ENCODE peak calls at places on chromosomes 13 and 19, in six cellular contexts. One of them, this sample, is unnamed.

GRCh38 chr13:42022796-42023493 is 25.5 kb upstream of the DGKH start:
- DNase-seq in activated CD8-positive, alpha-beta T cell treated with anti-CD3 and anti-CD28 coated beads for 36 hours: no peak
- DNase-seq in NCI-H345: no peak
- DNase-seq in SW480: no peak
- DNase-seq in neuronal stem cell: no peak
- DNase-seq in HEK293T: no peak
- DNase-seq in this sample: no peak

GRCh38 chr19:6267552-6268381 is 12.0 kb downstream of the MLLT1 start:
- DNase-seq in activated CD8-positive, alpha-beta T cell treated with anti-CD3 and anti-CD28 coated beads for 36 hours: no peak
- DNase-seq in NCI-H345: no peak
- DNase-seq in SW480: no peak
- DNase-seq in neuronal stem cell: no peak
- DNase-seq in HEK293T: no peak
- DNase-seq in this sample: no peak

GRCh38 chr13:20616059-20616797 is 49.3 kb downstream of the IFT88 start:
- DNase-seq in activated CD8-positive, alpha-beta T cell treated with anti-CD3 and anti-CD28 coated beads for 36 hours: no peak
- DNase-seq in NCI-H345: no peak
- DNase-seq in SW480: peak
- DNase-seq in neuronal stem cell: no peak
- DNase-seq in HEK293T: no peak
- DNase-seq in this sample: peak

GRCh38 chr19:33302974-33303790 is 848 bp upstream of the CEBPA start:
- DNase-seq in activated CD8-positive, alpha-beta T cell treated with anti-CD3 and anti-CD28 coated beads for 36 hours: peak
- DNase-seq in NCI-H345: peak
- DNase-seq in SW480: peak
- DNase-seq in neuronal stem cell: no peak
- DNase-seq in HEK293T: peak
- DNase-seq in this sample: no peak

GRCh38 chr13:74758188-74758587 is 624.0 kb upstream of the KLF12 start:
- DNase-seq in activated CD8-positive, alpha-beta T cell treated with anti-CD3 and anti-CD28 coated beads for 36 hours: no peak
- DNase-seq in NCI-H345: no peak
- DNase-seq in SW480: no peak
- DNase-seq in neuronal stem cell: peak
- DNase-seq in HEK293T: no peak
- DNase-seq in this sample: no peak

GRCh38 chr19:7590256-7590655 is 5.4 kb upstream of the CAMSAP3 start:
- DNase-seq in activated CD8-positive, alpha-beta T cell treated with anti-CD3 and anti-CD28 coated beads for 36 hours: no peak
- DNase-seq in NCI-H345: no peak
- DNase-seq in SW480: no peak
- DNase-seq in neuronal stem cell: no peak
- DNase-seq in HEK293T: no peak
- DNase-seq in this sample: no peak

GRCh38 chr13:113756441-113757097 is 2.5 kb upstream of the TMEM255B start:
- DNase-seq in activated CD8-positive, alpha-beta T cell treated with anti-CD3 and anti-CD28 coated beads for 36 hours: no peak
- DNase-seq in NCI-H345: no peak
- DNase-seq in SW480: no peak
- DNase-seq in neuronal stem cell: no peak
- DNase-seq in HEK293T: no peak
- DNase-seq in this sample: no peak

GRCh38 chr19:934865-935422 is 9.1 kb downstream of the ARID3A start:
- DNase-seq in activated CD8-positive, alpha-beta T cell treated with anti-CD3 and anti-CD28 coated beads for 36 hours: no peak
- DNase-seq in NCI-H345: no peak
- DNase-seq in SW480: peak
- DNase-seq in neuronal stem cell: no peak
- DNase-seq in HEK293T: no peak
- DNase-seq in this sample: no peak

GRCh38 chr19:48548253-48548911 is 3.6 kb upstream of the SULT2B1 start:
- DNase-seq in activated CD8-positive, alpha-beta T cell treated with anti-CD3 and anti-CD28 coated beads for 36 hours: no peak
- DNase-seq in NCI-H345: no peak
- DNase-seq in SW480: no peak
- DNase-seq in neuronal stem cell: no peak
- DNase-seq in HEK293T: no peak
- DNase-seq in this sample: no peak

GRCh38 chr19:45275370-45275971 is 24.4 kb downstream of the MARK4 start:
- DNase-seq in activated CD8-positive, alpha-beta T cell treated with anti-CD3 and anti-CD28 coated beads for 36 hours: no peak
- DNase-seq in NCI-H345: peak
- DNase-seq in SW480: no peak
- DNase-seq in neuronal stem cell: no peak
- DNase-seq in HEK293T: no peak
- DNase-seq in this sample: no peak

GRCh38 chr19:39539165-39539518 is 819 bp downstream of the EID2 start:
- DNase-seq in activated CD8-positive, alpha-beta T cell treated with anti-CD3 and anti-CD28 coated beads for 36 hours: no peak
- DNase-seq in NCI-H345: no peak
- DNase-seq in SW480: no peak
- DNase-seq in neuronal stem cell: no peak
- DNase-seq in HEK293T: no peak
- DNase-seq in this sample: no peak

GRCh38 chr19:7348587-7349230 is at the start of gene ARHGEF18:
- DNase-seq in activated CD8-positive, alpha-beta T cell treated with anti-CD3 and anti-CD28 coated beads for 36 hours: peak
- DNase-seq in NCI-H345: no peak
- DNase-seq in SW480: no peak
- DNase-seq in neuronal stem cell: no peak
- DNase-seq in HEK293T: no peak
- DNase-seq in this sample: no peak

GRCh38 chr19:12778020-12778904 is 2.9 kb upstream of the HOOK2 start:
- DNase-seq in activated CD8-positive, alpha-beta T cell treated with anti-CD3 and anti-CD28 coated beads for 36 hours: peak
- DNase-seq in NCI-H345: peak
- DNase-seq in SW480: peak
- DNase-seq in neuronal stem cell: no peak
- DNase-seq in HEK293T: no peak
- DNase-seq in this sample: no peak

GRCh38 chr19:48815870-48816501 is 5.2 kb upstream of the BCAT2 start:
- DNase-seq in activated CD8-positive, alpha-beta T cell treated with anti-CD3 and anti-CD28 coated beads for 36 hours: peak
- DNase-seq in NCI-H345: peak
- DNase-seq in SW480: peak
- DNase-seq in neuronal stem cell: no peak
- DNase-seq in HEK293T: no peak
- DNase-seq in this sample: no peak

GRCh38 chr13:24725379-24725778 is 38.6 kb upstream of the RNF17 start:
- DNase-seq in activated CD8-positive, alpha-beta T cell treated with anti-CD3 and anti-CD28 coated beads for 36 hours: no peak
- DNase-seq in NCI-H345: no peak
- DNase-seq in SW480: no peak
- DNase-seq in neuronal stem cell: no peak
- DNase-seq in HEK293T: no peak
- DNase-seq in this sample: no peak

GRCh38 chr19:45354443-45354842 is 13.9 kb downstream of the KLC3 start:
- DNase-seq in activated CD8-positive, alpha-beta T cell treated with anti-CD3 and anti-CD28 coated beads for 36 hours: no peak
- DNase-seq in NCI-H345: no peak
- DNase-seq in SW480: no peak
- DNase-seq in neuronal stem cell: no peak
- DNase-seq in HEK293T: no peak
- DNase-seq in this sample: no peak

GRCh38 chr13:51848674-51849073 is 3.7 kb upstream of the TMEM272 start:
- DNase-seq in activated CD8-positive, alpha-beta T cell treated with anti-CD3 and anti-CD28 coated beads for 36 hours: no peak
- DNase-seq in NCI-H345: no peak
- DNase-seq in SW480: no peak
- DNase-seq in neuronal stem cell: no peak
- DNase-seq in HEK293T: no peak
- DNase-seq in this sample: no peak

GRCh38 chr13:26050568-26051230 is 1.1 kb downstream of the SHISA2 start:
- DNase-seq in activated CD8-positive, alpha-beta T cell treated with anti-CD3 and anti-CD28 coated beads for 36 hours: peak
- DNase-seq in NCI-H345: peak
- DNase-seq in SW480: no peak
- DNase-seq in neuronal stem cell: peak
- DNase-seq in HEK293T: peak
- DNase-seq in this sample: no peak

GRCh38 chr13:104385409-104385808 is 1319.2 kb upstream of the SLC10A2 start:
- DNase-seq in activated CD8-positive, alpha-beta T cell treated with anti-CD3 and anti-CD28 coated beads for 36 hours: no peak
- DNase-seq in NCI-H345: no peak
- DNase-seq in SW480: no peak
- DNase-seq in neuronal stem cell: no peak
- DNase-seq in HEK293T: no peak
- DNase-seq in this sample: peak

GRCh38 chr13:49418206-49418605 is 25.7 kb downstream of the CAB39L start:
- DNase-seq in activated CD8-positive, alpha-beta T cell treated with anti-CD3 and anti-CD28 coated beads for 36 hours: no peak
- DNase-seq in NCI-H345: no peak
- DNase-seq in SW480: no peak
- DNase-seq in neuronal stem cell: no peak
- DNase-seq in HEK293T: no peak
- DNase-seq in this sample: no peak

GRCh38 chr13:67117010-67117550 is 113.1 kb downstream of the PCDH9 start:
- DNase-seq in activated CD8-positive, alpha-beta T cell treated with anti-CD3 and anti-CD28 coated beads for 36 hours: no peak
- DNase-seq in NCI-H345: no peak
- DNase-seq in SW480: no peak
- DNase-seq in neuronal stem cell: peak
- DNase-seq in HEK293T: no peak
- DNase-seq in this sample: no peak

GRCh38 chr13:53237696-53238095 is 209.1 kb downstream of the OLFM4 start:
- DNase-seq in activated CD8-positive, alpha-beta T cell treated with anti-CD3 and anti-CD28 coated beads for 36 hours: no peak
- DNase-seq in NCI-H345: no peak
- DNase-seq in SW480: peak
- DNase-seq in neuronal stem cell: no peak
- DNase-seq in HEK293T: no peak
- DNase-seq in this sample: no peak

GRCh38 chr19:53196777-53197396 is 3.7 kb upstream of the ZNF665 start:
- DNase-seq in activated CD8-positive, alpha-beta T cell treated with anti-CD3 and anti-CD28 coated beads for 36 hours: peak
- DNase-seq in NCI-H345: peak
- DNase-seq in SW480: peak
- DNase-seq in neuronal stem cell: peak
- DNase-seq in HEK293T: peak
- DNase-seq in this sample: peak

GRCh38 chr19:3785938-3786824 is at the start of gene MATK:
- DNase-seq in activated CD8-positive, alpha-beta T cell treated with anti-CD3 and anti-CD28 coated beads for 36 hours: peak
- DNase-seq in NCI-H345: no peak
- DNase-seq in SW480: no peak
- DNase-seq in neuronal stem cell: no peak
- DNase-seq in HEK293T: peak
- DNase-seq in this sample: no peak

GRCh38 chr19:41872384-41872774 is 4.7 kb upstream of the CD79A start:
- DNase-seq in activated CD8-positive, alpha-beta T cell treated with anti-CD3 and anti-CD28 coated beads for 36 hours: peak
- DNase-seq in NCI-H345: no peak
- DNase-seq in SW480: no peak
- DNase-seq in neuronal stem cell: no peak
- DNase-seq in HEK293T: no peak
- DNase-seq in this sample: no peak

GRCh38 chr13:90032841-90033493 is 1314.5 kb upstream of the MIR17HG start:
- DNase-seq in activated CD8-positive, alpha-beta T cell treated with anti-CD3 and anti-CD28 coated beads for 36 hours: no peak
- DNase-seq in NCI-H345: no peak
- DNase-seq in SW480: no peak
- DNase-seq in neuronal stem cell: no peak
- DNase-seq in HEK293T: no peak
- DNase-seq in this sample: no peak

GRCh38 chr13:105035092-105035491 is 1500.4 kb downstream of the EFNB2 start:
- DNase-seq in activated CD8-positive, alpha-beta T cell treated with anti-CD3 and anti-CD28 coated beads for 36 hours: no peak
- DNase-seq in NCI-H345: peak
- DNase-seq in SW480: no peak
- DNase-seq in neuronal stem cell: no peak
- DNase-seq in HEK293T: no peak
- DNase-seq in this sample: no peak